ENCODE peak calls at places on chromosomes 5 and 9, in four cellular contexts. Z is GM12878, J is K562, L is HepG2. P is an unnamed sample.

GRCh38 chr5:125717209-125717608 is 706.0 kb upstream of the GRAMD2B start:
- DNase-seq in Z (no peak), J (no peak), L (peak; percentile 74), P (no peak)

GRCh38 chr5:128579111-128579510 is 41.1 kb upstream of the FBN2 start:
- DNase-seq in Z (no peak), J (no peak), L (no peak), P (no peak)

GRCh38 chr5:114449836-114450515 is 88.1 kb downstream of the KCNN2 start:
- DNase-seq in Z (peak; percentile 60), J (peak; percentile 10), L (peak; percentile 25), P (peak; percentile 21)

GRCh38 chr9:124527781-124528180 is 20.6 kb upstream of the NR5A1 start:
- DNase-seq in Z (no peak), J (no peak), L (no peak), P (no peak)

GRCh38 chr5:177594071-177594470 is 2.1 kb downstream of the TMED9 start:
- DNase-seq in Z (no peak), J (no peak), L (no peak), P (no peak)

GRCh38 chr5:18754201-18754600 is 1119.9 kb downstream of the TAF11L14 start:
- DNase-seq in Z (no peak), J (no peak), L (no peak), P (no peak)

GRCh38 chr5:38651806-38652205 is 95.4 kb upstream of the LIFR start:
- DNase-seq in Z (no peak), J (no peak), L (no peak), P (no peak)

GRCh38 chr9:37899041-37899440 is 4.9 kb downstream of the SLC25A51 start:
- DNase-seq in Z (no peak), J (no peak), L (no peak), P (no peak)

GRCh38 chr9:138053321-138053868 is 175.8 kb downstream of the CACNA1B start:
- DNase-seq in Z (no peak), J (peak; percentile 94), L (no peak), P (peak; percentile 22)

GRCh38 chr9:13958672-13959071 is 355.3 kb downstream of the NFIB start:
- DNase-seq in Z (no peak), J (no peak), L (no peak), P (no peak)

GRCh38 chr9:13957089-13957488 is 356.9 kb downstream of the NFIB start:
- DNase-seq in Z (no peak), J (no peak), L (no peak), P (no peak)

GRCh38 chr9:13956107-13956506 is 357.8 kb downstream of the NFIB start:
- DNase-seq in Z (no peak), J (no peak), L (no peak), P (no peak)

GRCh38 chr9:13948037-13948436 is 365.9 kb downstream of the NFIB start:
- DNase-seq in Z (no peak), J (no peak), L (no peak), P (no peak)

DNA sequence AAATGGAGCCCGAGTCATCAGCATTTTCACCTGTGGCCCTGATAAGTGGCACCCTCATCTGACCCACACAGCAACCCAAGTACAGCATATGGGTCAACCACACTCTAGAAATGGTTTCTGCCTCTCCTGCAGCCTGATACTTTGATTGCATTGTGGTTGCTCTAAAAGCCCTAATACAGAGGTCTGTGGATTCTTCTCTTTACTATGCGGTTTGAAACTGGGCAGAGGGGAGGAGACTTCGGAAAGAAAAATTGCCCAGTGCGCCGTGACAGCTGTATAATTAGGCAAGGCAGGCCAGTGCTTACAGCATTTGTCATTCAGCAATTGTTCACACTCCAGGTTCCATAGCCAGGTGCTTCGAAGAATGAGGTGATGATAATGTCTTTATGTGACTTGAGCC is 361.0 kb downstream of the NFIB start:
- DNase-seq in Z (no peak), J (no peak), L (no peak), P (no peak)
- TF ChIP-seq SP1 in Z (no peak), J (no peak), L (no peak), P (no peak)

GRCh38 chr5:52148679-52149078 is 639.0 kb upstream of the ITGA1 start:
- DNase-seq in Z (no peak), J (no peak), L (no peak), P (no peak)
- TF ChIP-seq ZBTB33 in Z (no peak), J (no peak), L (no peak), P (no peak)

GRCh38 chr5:68465934-68466551 is 250.5 kb downstream of the PIK3R1 start:
- DNase-seq in Z (no peak), J (peak; percentile 13), L (no peak), P (no peak)

GRCh38 chr5:68464424-68464823 is 248.9 kb downstream of the PIK3R1 start:
- DNase-seq in Z (no peak), J (no peak), L (no peak), P (no peak)

GRCh38 chr5:68467791-68468190 is 252.2 kb downstream of the PIK3R1 start:
- DNase-seq in Z (no peak), J (no peak), L (no peak), P (no peak)

GRCh38 chr5:68467208-68467607 is 251.7 kb downstream of the PIK3R1 start:
- DNase-seq in Z (no peak), J (no peak), L (no peak), P (no peak)

GRCh38 chr5:68465133-68465532 is 249.6 kb downstream of the PIK3R1 start:
- DNase-seq in Z (no peak), J (no peak), L (no peak), P (no peak)
- H3K9ac ChIP-seq in Z (no peak overlapping the region), J (no peak overlapping the region), L (no peak overlapping the region), P (no peak overlapping the region)

DNA sequence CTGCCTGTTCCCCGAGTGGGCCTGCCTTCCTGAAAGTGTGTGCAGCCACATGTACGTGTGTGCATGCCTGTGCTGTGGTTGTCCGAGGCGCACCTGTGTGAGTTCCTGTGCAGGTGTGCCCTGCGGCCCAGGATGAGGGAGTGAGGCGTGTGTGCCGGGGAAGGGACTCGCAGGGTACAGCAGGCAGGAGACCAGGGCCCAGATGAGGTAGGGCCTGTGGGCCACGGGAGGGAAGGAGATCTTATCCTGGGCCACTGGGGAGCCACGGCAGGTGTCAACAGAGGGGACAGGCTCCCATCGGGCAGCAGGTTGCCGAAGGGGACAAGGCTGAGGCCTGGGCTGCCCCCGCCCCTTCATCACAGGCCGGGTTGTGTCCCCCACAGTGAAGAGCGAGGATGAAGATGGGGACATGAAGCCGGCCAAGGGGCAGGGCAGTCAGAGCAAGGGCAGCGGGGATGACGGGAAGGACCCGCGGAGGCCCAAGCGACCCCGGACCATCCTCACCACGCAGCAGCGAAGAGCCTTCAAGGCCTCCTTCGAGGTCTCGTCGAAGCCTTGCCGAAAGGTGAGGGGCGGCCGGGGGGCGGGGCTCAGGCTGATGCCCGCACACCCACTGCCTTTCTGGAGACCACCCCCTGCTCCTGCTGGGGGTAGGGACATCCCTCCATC is 79.2 kb downstream of the LMX1B start:
- DNase-seq in Z (no peak), J (no peak), L (no peak), P (no peak)
- TF ChIP-seq SP1 in Z (no peak), J (no peak), L (no peak), P (no peak)

GRCh38 chr5:33745101-33745770 is 146.6 kb downstream of the ADAMTS12 start:
- DNase-seq in Z (no peak), J (no peak), L (no peak), P (no peak)
- TF ChIP-seq ZBTB33 in Z (no peak), J (no peak), L (no peak), P (no peak)

GRCh38 chr9:136977223-136978072 is at the start of gene PTGDS:
- DNase-seq in Z (no peak), J (no peak), L (no peak), P (no peak)
- H3K9ac ChIP-seq in Z (no peak within 1 kb of the TSS), J (peak within 1 kb of the TSS; percentile 92), L (no peak within 1 kb of the TSS), P (peak within 1 kb of the TSS; percentile 40)

DNA sequence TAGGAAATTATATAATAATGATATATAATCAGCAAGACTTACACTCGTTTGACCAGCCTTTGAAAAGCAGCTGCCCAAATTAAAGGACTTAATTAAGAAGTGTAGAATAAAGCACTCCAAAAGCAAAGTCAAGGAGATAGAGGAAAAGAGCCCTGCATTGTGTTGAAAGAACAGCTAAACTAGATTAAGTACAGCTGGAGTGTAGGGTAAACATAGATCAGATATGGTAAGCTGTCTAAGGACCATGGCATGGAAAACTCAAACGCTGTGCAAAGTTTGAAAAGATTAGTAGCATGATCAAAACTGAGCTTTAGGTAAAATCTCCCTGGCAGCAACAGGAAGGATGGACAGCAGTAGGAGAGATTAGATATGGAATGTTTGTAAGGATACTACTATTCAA is 55.4 kb downstream of the BNC2 start:
- DNase-seq in Z (no peak), J (no peak), L (no peak), P (no peak)
- TF ChIP-seq SP1 in Z (no peak), J (no peak), L (no peak), P (no peak)

DNA sequence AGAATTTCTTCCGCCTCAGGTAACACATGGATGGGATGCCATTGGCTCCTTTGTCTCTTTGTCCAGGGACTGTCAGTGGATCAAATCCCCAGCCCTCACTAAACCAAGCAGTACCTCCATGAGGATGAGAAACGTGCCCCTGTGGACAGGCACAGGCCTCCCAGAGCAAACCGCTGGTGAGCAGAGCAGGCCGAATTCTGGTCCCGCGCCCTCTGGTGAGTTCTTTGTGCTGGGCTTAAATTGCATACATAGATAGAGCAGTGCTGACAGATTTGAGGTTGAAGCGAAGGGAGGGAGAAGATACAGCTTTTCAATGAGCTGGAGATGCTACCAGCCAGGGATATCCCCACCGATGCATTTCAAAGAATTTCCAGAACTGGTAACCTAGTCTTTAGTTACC is 143.8 kb downstream of the HSD17B3 start:
- DNase-seq in Z (no peak), J (no peak), L (no peak), P (no peak)
- TF ChIP-seq ZBTB33 in Z (no peak), J (no peak), L (no peak), P (no peak)

DNA sequence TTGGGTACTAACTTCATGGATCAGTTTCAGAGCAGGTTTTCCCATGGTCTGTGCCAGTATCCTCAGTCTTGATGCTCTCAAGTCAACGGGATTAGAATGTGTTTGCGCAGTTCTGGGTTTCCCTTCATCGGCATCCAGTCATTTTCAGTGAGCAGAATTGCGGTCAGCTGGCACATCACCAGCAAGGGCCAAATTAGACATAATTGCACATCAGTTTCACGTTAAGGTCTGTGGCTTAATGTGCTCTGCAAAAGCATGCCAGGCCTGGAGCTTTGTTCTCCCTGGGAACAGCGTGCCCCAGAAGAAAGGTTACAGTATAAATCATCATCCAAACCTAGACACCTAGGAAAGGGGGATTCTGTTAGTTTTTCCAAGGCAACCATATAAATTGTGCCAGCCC is 22.9 kb downstream of the IQGAP2 start:
- DNase-seq in Z (no peak), J (no peak), L (no peak), P (no peak)
- H3K9ac ChIP-seq in Z (no peak overlapping the region), J (no peak overlapping the region), L (no peak overlapping the region), P (no peak overlapping the region)

P was measured in HCT116.